ENCODE peak calls at places on chromosome 20, in eight cellular contexts. S, K, X, Q, J, A, P and Z are unnamed samples.

GRCh38 chr20:37288091-37288490 is 1.4 kb upstream of the MANBAL start:
- DNase-seq in J (no peak), S (no peak), K (no peak), P (no peak), Q (no peak), X (no peak), A (no peak), Z (no peak)

GRCh38 chr20:35108921-35109320 is 16.3 kb upstream of the TRPC4AP start:
- DNase-seq in K (no peak), Q (no peak), S (no peak), J (no peak), X (no peak), P (no peak), A (no peak), Z (no peak)

GRCh38 chr20:51768759-51769517 is 748 bp upstream of the ATP9A start:
- DNase-seq in X (no peak), J (no peak), P (no peak), K (no peak), Q (peak; percentile 62), A (no peak), S (no peak), Z (no peak)

GRCh38 chr20:38559764-38560163 is 21.2 kb upstream of the ADIG start:
- DNase-seq in X (no peak), S (no peak), K (no peak), A (no peak), J (no peak), P (no peak), Q (no peak), Z (no peak)

GRCh38 chr20:53080969-53081871 is 109.1 kb downstream of the TSHZ2 start:
- DNase-seq in A (peak; percentile 11), K (no peak), J (peak; percentile 27), S (no peak), P (no peak), Q (peak; percentile 40), X (peak; percentile 75), Z (peak; percentile 84)

GRCh38 chr20:1810926-1811620 is 84.1 kb upstream of the SIRPA start:
- DNase-seq in Q (no peak), A (no peak), K (no peak), S (no peak), P (peak; percentile 19), X (peak; percentile 37), J (no peak), Z (no peak)

GRCh38 chr20:45611054-45611453 is 18.5 kb upstream of the WFDC10A start:
- DNase-seq in P (no peak), X (peak; percentile 93), A (peak; percentile 37), J (no peak), Q (no peak), S (no peak), K (no peak), Z (peak; percentile 73)

GRCh38 chr20:51687071-51687470 is 81.1 kb downstream of the ATP9A start:
- DNase-seq in Q (peak; percentile 94), J (no peak), X (peak; percentile 69), K (no peak), S (peak; percentile 95), A (no peak), P (no peak), Z (no peak)

GRCh38 chr20:38755324-38755910 is 7.2 kb downstream of the ACTR5 start:
- DNase-seq in S (no peak), K (peak; percentile 79), X (no peak), Q (no peak), J (no peak), A (no peak), P (no peak), Z (no peak)

GRCh38 chr20:43040427-43040826 is 149.3 kb downstream of the PTPRT start:
- DNase-seq in P (no peak), A (no peak), S (peak; percentile 6), X (no peak), K (peak; percentile 52), Q (peak; percentile 31), J (no peak), Z (peak; percentile 56)

GRCh38 chr20:42270539-42270938 is 652.4 kb upstream of the CHD6 start:
- DNase-seq in P (no peak), A (no peak), Q (no peak), J (no peak), S (no peak), K (no peak), X (no peak), Z (no peak)

GRCh38 chr20:4797275-4797674 is 75.6 kb downstream of the PRND start:
- DNase-seq in J (no peak), S (no peak), K (no peak), A (no peak), X (peak; percentile 16), P (no peak), Q (no peak), Z (no peak)

GRCh38 chr20:62202676-62203377 is 17.3 kb downstream of the HRH3 start:
- DNase-seq in P (no peak), A (no peak), X (no peak), S (no peak), K (no peak), J (no peak), Q (no peak), Z (no peak)

GRCh38 chr20:34210271-34210670 is 31.0 kb upstream of the ASIP start:
- DNase-seq in K (no peak), Q (no peak), S (no peak), J (no peak), X (no peak), P (no peak), A (no peak), Z (no peak)

GRCh38 chr20:59776059-59776603 is 157.3 kb downstream of the SYCP2 start:
- DNase-seq in P (no peak), Q (no peak), K (no peak), X (no peak), S (no peak), J (no peak), A (no peak), Z (no peak)

GRCh38 chr20:24951536-24952047 is 2.5 kb downstream of the CST7 start:
- DNase-seq in A (no peak), S (no peak), X (no peak), K (no peak), P (no peak), Q (no peak), J (no peak), Z (peak; percentile 19)

GRCh38 chr20:64049060-64049886 is at the start of gene SOX18:
- DNase-seq in X (no peak), A (no peak), Q (no peak), J (no peak), K (no peak), S (no peak), P (peak; percentile 64), Z (peak; percentile 68)

GRCh38 chr20:62350098-62350628 is 16.9 kb downstream of the LAMA5 start:
- DNase-seq in Q (peak; percentile 88), K (no peak), A (no peak), J (no peak), X (no peak), S (no peak), P (no peak), Z (no peak)

GRCh38 chr20:10812738-10813327 is 139.0 kb upstream of the JAG1 start:
- DNase-seq in J (no peak), P (no peak), X (no peak), Q (no peak), S (no peak), K (no peak), A (no peak), Z (no peak)

GRCh38 chr20:2206957-2207769 is 88.6 kb upstream of the TGM3 start:
- DNase-seq in A (peak; percentile 62), P (peak; percentile 69), J (peak; percentile 54), Q (peak; percentile 75), K (peak; percentile 76), S (peak; percentile 36), X (peak; percentile 43), Z (peak; percentile 73)

GRCh38 chr20:53284141-53285055 is 309.2 kb downstream of the ZNF217 start:
- DNase-seq in K (no peak), J (no peak), Q (no peak), A (no peak), X (no peak), S (no peak), P (no peak), Z (no peak)

GRCh38 chr20:11849270-11849920 is 68.3 kb upstream of the BTBD3 start:
- DNase-seq in Q (no peak), X (peak; percentile 83), J (no peak), S (no peak), K (no peak), P (no peak), A (no peak), Z (no peak)

GRCh38 chr20:9110365-9110764 is 41.5 kb downstream of the PLCB4 start:
- DNase-seq in J (no peak), S (no peak), Q (no peak), X (peak; percentile 37), A (no peak), P (no peak), K (no peak), Z (no peak)

GRCh38 chr20:6277661-6278060 is 154.8 kb upstream of the FERMT1 start:
- DNase-seq in Q (no peak), X (peak; percentile 31), J (no peak), P (no peak), A (no peak), S (no peak), K (no peak), Z (no peak)

GRCh38 chr20:2520617-2521016 is 11.9 kb upstream of the ZNF343 start:
- DNase-seq in A (no peak), X (no peak), Q (no peak), K (no peak), S (no peak), J (no peak), P (no peak), Z (no peak)

GRCh38 chr20:20802328-20802727 is 89.9 kb upstream of the RALGAPA2 start:
- DNase-seq in Q (no peak), P (no peak), A (no peak), K (no peak), S (no peak), J (no peak), X (no peak), Z (no peak)